ENCODE peak calls at places on chromosomes 1 and 21, in six cellular contexts. One of them, this sample, is unnamed. For H3K4me1, the result is how much of the 10 kb centered on the place peaks cover.

GRCh38 chr1:12591267-12591938 is 26.6 kb downstream of the DHRS3 start:
- DNase-seq in stomach: no peak
- DNase-seq in neural progenitor cell: no peak
- DNase-seq in BE2C: no peak
- DNase-seq in psoas muscle: peak
- DNase-seq in body of pancreas: peak
- DNase-seq in this sample: no peak

GRCh38 chr1:56135069-56135863 is 444.1 kb downstream of the PLPP3 start:
- DNase-seq in stomach: no peak
- DNase-seq in neural progenitor cell: no peak
- DNase-seq in BE2C: no peak
- DNase-seq in psoas muscle: no peak
- DNase-seq in body of pancreas: no peak
- DNase-seq in this sample: no peak

GRCh38 chr1:157472302-157472701 is 80.0 kb downstream of the FCRL5 start:
- DNase-seq in stomach: no peak
- DNase-seq in neural progenitor cell: no peak
- DNase-seq in BE2C: no peak
- DNase-seq in psoas muscle: no peak
- DNase-seq in body of pancreas: no peak
- DNase-seq in this sample: no peak

GRCh38 chr1:211830330-211831142 is at the start of gene LPGAT1:
- DNase-seq in stomach: peak
- DNase-seq in neural progenitor cell: peak
- DNase-seq in BE2C: peak
- DNase-seq in psoas muscle: peak
- DNase-seq in body of pancreas: peak
- DNase-seq in this sample: no peak

GRCh38 chr1:78038491-78038939 is 7.3 kb upstream of the GIPC2 start:
- DNase-seq in stomach: no peak
- DNase-seq in neural progenitor cell: no peak
- DNase-seq in BE2C: no peak
- DNase-seq in psoas muscle: no peak
- DNase-seq in body of pancreas: no peak
- DNase-seq in this sample: no peak

GRCh38 chr1:54965624-54966340 is 14.6 kb upstream of the TMEM61 start:
- DNase-seq in stomach: peak
- DNase-seq in neural progenitor cell: no peak
- DNase-seq in BE2C: no peak
- DNase-seq in psoas muscle: peak
- DNase-seq in body of pancreas: peak
- DNase-seq in this sample: no peak

GRCh38 chr1:30881266-30882181 is 27.0 kb downstream of the SDC3 start:
- DNase-seq in stomach: no peak
- DNase-seq in neural progenitor cell: no peak
- DNase-seq in BE2C: peak
- DNase-seq in psoas muscle: no peak
- DNase-seq in body of pancreas: no peak
- DNase-seq in this sample: no peak

GRCh38 chr1:95770596-95770995 is 536.6 kb downstream of the RWDD3 start:
- DNase-seq in stomach: no peak
- DNase-seq in neural progenitor cell: no peak
- DNase-seq in BE2C: no peak
- DNase-seq in psoas muscle: no peak
- DNase-seq in body of pancreas: no peak
- DNase-seq in this sample: no peak

GRCh38 chr1:232319518-232319917 is 310.4 kb downstream of the SIPA1L2 start:
- DNase-seq in stomach: no peak
- DNase-seq in neural progenitor cell: no peak
- DNase-seq in BE2C: no peak
- DNase-seq in psoas muscle: no peak
- DNase-seq in body of pancreas: no peak
- DNase-seq in this sample: no peak

GRCh38 chr1:208254862-208255261 is 10.7 kb upstream of the PLXNA2 start:
- DNase-seq in stomach: no peak
- DNase-seq in neural progenitor cell: no peak
- DNase-seq in BE2C: no peak
- DNase-seq in psoas muscle: no peak
- DNase-seq in body of pancreas: no peak
- DNase-seq in this sample: no peak

GRCh38 chr21:29271927-29272333 is 26.8 kb upstream of the BACH1 start:
- DNase-seq in stomach: no peak
- DNase-seq in neural progenitor cell: no peak
- DNase-seq in BE2C: no peak
- DNase-seq in psoas muscle: no peak
- DNase-seq in body of pancreas: no peak
- DNase-seq in this sample: no peak

GRCh38 chr1:47205918-47206317 is 16.1 kb upstream of the PDZK1IP1 start:
- DNase-seq in stomach: no peak
- DNase-seq in neural progenitor cell: no peak
- DNase-seq in BE2C: no peak
- DNase-seq in psoas muscle: no peak
- DNase-seq in body of pancreas: no peak
- DNase-seq in this sample: no peak

GRCh38 chr1:198904356-198904755 is 265.5 kb downstream of the PTPRC start:
- DNase-seq in stomach: no peak
- DNase-seq in neural progenitor cell: no peak
- DNase-seq in BE2C: no peak
- DNase-seq in psoas muscle: no peak
- DNase-seq in body of pancreas: no peak
- DNase-seq in this sample: no peak

GRCh38 chr1:109011335-109011734 is 30.6 kb downstream of the WDR47 start:
- DNase-seq in stomach: no peak
- DNase-seq in neural progenitor cell: no peak
- DNase-seq in BE2C: no peak
- DNase-seq in psoas muscle: no peak
- DNase-seq in body of pancreas: no peak
- DNase-seq in this sample: no peak

GRCh38 chr1:26993237-26994019 is at the start of gene TRNP1:
- DNase-seq in stomach: peak
- DNase-seq in neural progenitor cell: peak
- DNase-seq in BE2C: peak
- DNase-seq in psoas muscle: peak
- DNase-seq in body of pancreas: peak
- DNase-seq in this sample: no peak

GRCh38 chr1:98865796-98866195 is 138.9 kb downstream of the PLPPR5 start:
- DNase-seq in stomach: no peak
- DNase-seq in neural progenitor cell: no peak
- DNase-seq in BE2C: no peak
- DNase-seq in psoas muscle: no peak
- DNase-seq in body of pancreas: no peak
- DNase-seq in this sample: no peak

GRCh38 chr1:89605692-89606091 is 27.2 kb upstream of the LRRC8C start:
- DNase-seq in stomach: no peak
- DNase-seq in neural progenitor cell: no peak
- DNase-seq in BE2C: no peak
- DNase-seq in psoas muscle: no peak
- DNase-seq in body of pancreas: no peak
- DNase-seq in this sample: no peak

GRCh38 chr1:35031103-35031452 is 667 bp downstream of the ZMYM6 start:
- DNase-seq in stomach: no peak
- DNase-seq in neural progenitor cell: peak
- DNase-seq in BE2C: no peak
- DNase-seq in psoas muscle: peak
- DNase-seq in body of pancreas: peak
- DNase-seq in this sample: no peak

GRCh38 chr1:159180516-159180915 is 9.1 kb downstream of the CADM3 start:
- DNase-seq in stomach: no peak
- DNase-seq in neural progenitor cell: no peak
- DNase-seq in BE2C: no peak
- DNase-seq in psoas muscle: no peak
- DNase-seq in body of pancreas: no peak
- DNase-seq in this sample: no peak

GRCh38 chr1:212794561-212795014 is 2.9 kb downstream of the TATDN3 start:
- DNase-seq in stomach: no peak
- DNase-seq in neural progenitor cell: no peak
- DNase-seq in BE2C: no peak
- DNase-seq in psoas muscle: no peak
- DNase-seq in body of pancreas: no peak
- DNase-seq in this sample: no peak

GRCh38 chr1:24102966-24103365 is 9.0 kb downstream of the MYOM3 start:
- DNase-seq in stomach: no peak
- DNase-seq in neural progenitor cell: no peak
- DNase-seq in BE2C: no peak
- DNase-seq in psoas muscle: peak
- DNase-seq in body of pancreas: peak
- DNase-seq in this sample: no peak

GRCh38 chr1:28761189-28761588 is 24.4 kb downstream of the YTHDF2 start:
- DNase-seq in stomach: no peak
- DNase-seq in neural progenitor cell: no peak
- DNase-seq in BE2C: no peak
- DNase-seq in psoas muscle: no peak
- DNase-seq in body of pancreas: no peak
- DNase-seq in this sample: no peak

GRCh38 chr1:28770601-28771165 is 33.9 kb downstream of the YTHDF2 start:
- DNase-seq in stomach: no peak
- DNase-seq in neural progenitor cell: no peak
- DNase-seq in BE2C: no peak
- DNase-seq in psoas muscle: no peak
- DNase-seq in body of pancreas: no peak
- DNase-seq in this sample: no peak

GRCh38 chr1:28766532-28767183 is 29.9 kb downstream of the YTHDF2 start:
- DNase-seq in stomach: no peak
- DNase-seq in neural progenitor cell: no peak
- DNase-seq in BE2C: no peak
- DNase-seq in psoas muscle: no peak
- DNase-seq in body of pancreas: no peak
- DNase-seq in this sample: no peak
- H3K4me1 ChIP-seq in stomach: under half
- H3K4me1 ChIP-seq in neural progenitor cell: under half
- H3K4me1 ChIP-seq in BE2C: under half
- H3K4me1 ChIP-seq in psoas muscle: under half
- H3K4me1 ChIP-seq in body of pancreas: under half
- H3K4me1 ChIP-seq in this sample: under half

GRCh38 chr1:206469411-206469932 is 804 bp upstream of the IKBKE start:
- DNase-seq in stomach: peak
- DNase-seq in neural progenitor cell: no peak
- DNase-seq in BE2C: no peak
- DNase-seq in psoas muscle: no peak
- DNase-seq in body of pancreas: no peak
- DNase-seq in this sample: no peak

GRCh38 chr1:206469933-206470691 is at the start of gene IKBKE:
- DNase-seq in stomach: peak
- DNase-seq in neural progenitor cell: peak
- DNase-seq in BE2C: no peak
- DNase-seq in psoas muscle: no peak
- DNase-seq in body of pancreas: peak
- DNase-seq in this sample: no peak

GRCh38 chr1:206471415-206471801 is 1.1 kb downstream of the IKBKE start:
- DNase-seq in stomach: no peak
- DNase-seq in neural progenitor cell: no peak
- DNase-seq in BE2C: no peak
- DNase-seq in psoas muscle: no peak
- DNase-seq in body of pancreas: no peak
- DNase-seq in this sample: no peak

GRCh38 chr1:206471993-206472392 is 1.7 kb downstream of the IKBKE start:
- DNase-seq in stomach: no peak
- DNase-seq in neural progenitor cell: no peak
- DNase-seq in BE2C: no peak
- DNase-seq in psoas muscle: no peak
- DNase-seq in body of pancreas: no peak
- DNase-seq in this sample: no peak

DNA sequence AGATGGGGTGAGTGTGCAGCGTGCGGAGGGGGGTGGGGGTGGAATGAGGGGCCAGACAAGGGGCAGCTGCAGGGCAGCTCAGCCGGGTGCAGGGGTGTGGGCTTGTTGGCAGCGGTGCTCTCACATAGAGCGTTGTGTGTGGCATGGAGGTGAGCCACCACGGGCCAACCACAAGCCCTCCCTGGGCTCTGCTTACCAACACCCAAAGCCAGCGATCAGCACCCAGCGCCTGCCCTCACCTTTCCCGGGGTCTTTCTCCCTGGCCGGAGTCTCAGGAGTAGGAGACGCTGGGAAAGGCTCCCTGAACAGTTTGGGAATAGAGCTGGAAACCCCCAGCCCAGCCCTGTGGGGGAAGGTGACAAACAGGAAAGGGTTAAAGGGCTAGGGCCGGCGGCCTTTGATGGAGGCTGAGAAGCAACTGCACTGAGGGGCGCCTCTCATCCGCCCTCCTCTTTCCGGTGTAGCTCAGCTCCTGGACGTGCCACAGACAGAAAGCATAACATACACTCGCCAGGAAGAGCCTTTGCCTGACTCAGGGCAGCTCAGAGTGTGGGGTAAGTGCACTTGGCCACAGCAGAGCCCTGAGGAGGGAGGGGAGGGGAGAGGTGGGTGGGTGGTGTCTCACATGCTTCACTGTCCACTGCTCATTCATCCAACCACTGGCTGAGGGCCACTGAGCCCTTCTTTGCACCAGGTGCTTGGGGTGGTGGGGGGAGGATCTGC is 577 bp downstream of the IKBKE start:
- DNase-seq in stomach: peak
- DNase-seq in neural progenitor cell: peak
- DNase-seq in BE2C: no peak
- DNase-seq in psoas muscle: peak
- DNase-seq in body of pancreas: peak
- DNase-seq in this sample: no peak
- H3K4me1 ChIP-seq in stomach: under half
- H3K4me1 ChIP-seq in neural progenitor cell: under half
- H3K4me1 ChIP-seq in BE2C: under half
- H3K4me1 ChIP-seq in psoas muscle: under half
- H3K4me1 ChIP-seq in body of pancreas: under half
- H3K4me1 ChIP-seq in this sample: under half

GRCh38 chr1:183893561-183894289 is 88.8 kb downstream of the RGL1 start:
- DNase-seq in stomach: no peak
- DNase-seq in neural progenitor cell: no peak
- DNase-seq in BE2C: no peak
- DNase-seq in psoas muscle: no peak
- DNase-seq in body of pancreas: no peak
- DNase-seq in this sample: no peak
- H3K4me1 ChIP-seq in stomach: under half
- H3K4me1 ChIP-seq in neural progenitor cell: under half
- H3K4me1 ChIP-seq in BE2C: under half
- H3K4me1 ChIP-seq in psoas muscle: under half
- H3K4me1 ChIP-seq in body of pancreas: under half
- H3K4me1 ChIP-seq in this sample: under half

GRCh38 chr1:164610528-164611222 is 51.7 kb downstream of the PBX1 start:
- DNase-seq in stomach: no peak
- DNase-seq in neural progenitor cell: no peak
- DNase-seq in BE2C: no peak
- DNase-seq in psoas muscle: no peak
- DNase-seq in body of pancreas: no peak
- DNase-seq in this sample: no peak
- H3K4me1 ChIP-seq in stomach: half or more
- H3K4me1 ChIP-seq in neural progenitor cell: half or more
- H3K4me1 ChIP-seq in BE2C: under half
- H3K4me1 ChIP-seq in psoas muscle: under half
- H3K4me1 ChIP-seq in body of pancreas: half or more
- H3K4me1 ChIP-seq in this sample: half or more

DNA sequence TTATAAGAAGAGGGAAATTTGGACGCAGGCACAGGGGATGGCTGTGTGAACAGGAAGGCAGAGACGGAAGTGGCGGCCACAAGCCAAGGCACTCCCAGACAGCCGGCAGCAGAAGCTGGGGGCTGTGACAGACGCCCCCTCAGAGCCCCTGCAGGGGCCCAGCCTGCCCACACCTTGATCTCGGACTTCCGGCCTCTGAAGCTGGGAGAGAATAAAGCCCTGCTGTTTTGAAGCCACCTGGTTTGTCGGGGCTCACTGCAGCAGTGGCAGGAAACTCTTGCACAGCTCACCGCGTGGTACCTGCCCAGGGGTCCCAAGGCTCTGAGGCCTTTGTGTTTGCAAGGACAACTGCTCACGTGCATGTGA is 13.7 kb downstream of the MEGF6 start:
- DNase-seq in stomach: no peak
- DNase-seq in neural progenitor cell: no peak
- DNase-seq in BE2C: no peak
- DNase-seq in psoas muscle: no peak
- DNase-seq in body of pancreas: no peak
- DNase-seq in this sample: no peak
- H3K4me1 ChIP-seq in stomach: under half
- H3K4me1 ChIP-seq in neural progenitor cell: under half
- H3K4me1 ChIP-seq in BE2C: under half
- H3K4me1 ChIP-seq in psoas muscle: under half
- H3K4me1 ChIP-seq in body of pancreas: under half
- H3K4me1 ChIP-seq in this sample: under half

This sample was measured in vagina.